ENCODE peak calls at places on chromosome X, in six cellular contexts. F, U, I, J, T and H are unnamed samples.

GRCh38 chrX:318068-318738 is 393 bp downstream of the GTPBP6 start:
- DNase-seq in I (peak), F (peak), U (peak), J (no peak), T (peak), H (peak)

GRCh38 chrX:148070504-148070877 is 89.4 kb downstream of the FMR1NB start:
- DNase-seq in T (no peak), I (no peak), U (no peak), J (no peak), F (no peak), H (no peak)

GRCh38 chrX:115898382-115899001 is 272.1 kb upstream of the AGTR2 start:
- DNase-seq in T (peak), F (peak), J (no peak), U (peak), I (no peak), H (peak)

GRCh38 chrX:81280148-81280547 is 78.2 kb downstream of the SH3BGRL start:
- DNase-seq in T (no peak), U (no peak), J (no peak), I (no peak), F (no peak), H (no peak)

GRCh38 chrX:103423955-103424640 is 47.8 kb downstream of the BEX3 start:
- DNase-seq in T (no peak), F (no peak), I (no peak), J (no peak), U (no peak), H (no peak)

GRCh38 chrX:35726176-35726575 is 72.0 kb upstream of the MAGEB16 start:
- DNase-seq in T (no peak), I (no peak), U (no peak), F (no peak), J (no peak), H (peak)

GRCh38 chrX:45230410-45230809 is 29.7 kb upstream of the DIPK2B start:
- DNase-seq in U (no peak), T (no peak), J (no peak), F (no peak), I (no peak), H (no peak)

GRCh38 chrX:139877710-139878414 is 55.0 kb downstream of the ATP11C start:
- DNase-seq in F (no peak), T (no peak), J (no peak), I (no peak), U (no peak), H (no peak)

GRCh38 chrX:131399692-131400428 is 110.8 kb upstream of the IGSF1 start:
- DNase-seq in F (no peak), I (no peak), U (no peak), T (no peak), J (no peak), H (no peak)

GRCh38 chrX:71183341-71183740 is 38.7 kb downstream of the NLGN3 start:
- DNase-seq in T (no peak), U (no peak), J (no peak), F (no peak), I (no peak), H (no peak)

GRCh38 chrX:38699603-38700110 is 101.6 kb upstream of the MID1IP1 start:
- DNase-seq in T (no peak), U (no peak), I (no peak), J (no peak), F (no peak), H (no peak)

GRCh38 chrX:9724711-9725110 is 40.9 kb downstream of the GPR143 start:
- DNase-seq in T (no peak), J (no peak), F (no peak), U (no peak), I (no peak), H (no peak)

GRCh38 chrX:40127052-40127451 is 29.3 kb upstream of the BCOR start:
- DNase-seq in U (no peak), T (no peak), J (no peak), I (no peak), F (no peak), H (no peak)

GRCh38 chrX:40131644-40132376 is 34.1 kb upstream of the BCOR start:
- DNase-seq in I (no peak), F (no peak), T (no peak), U (no peak), J (no peak), H (no peak)

GRCh38 chrX:40130207-40130606 is 32.4 kb upstream of the BCOR start:
- DNase-seq in I (peak), U (no peak), J (no peak), F (no peak), T (no peak), H (no peak)

DNA sequence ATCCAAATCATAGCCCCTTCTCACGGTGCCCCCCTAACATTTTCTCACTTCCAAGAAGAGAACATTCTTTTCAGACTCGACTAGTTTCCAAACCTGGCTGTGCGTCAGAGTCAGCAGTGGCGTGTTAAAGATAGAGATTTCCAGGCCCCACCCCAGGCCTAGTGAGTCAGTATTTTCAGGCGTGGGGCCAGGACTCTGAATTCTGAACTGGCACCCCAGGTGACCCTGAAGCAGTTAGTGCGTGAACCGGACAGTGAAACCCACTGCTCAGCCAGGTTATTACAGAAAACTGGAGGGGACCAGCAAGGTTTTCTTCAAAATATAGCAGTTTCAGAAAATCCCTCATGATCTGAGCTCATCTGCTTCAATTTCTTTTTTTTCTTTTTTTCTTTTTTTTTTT is 35.0 kb upstream of the BCOR start:
- DNase-seq in U (peak), F (peak), J (no peak), I (peak), T (peak), H (peak)
- TF ChIP-seq POLR2A in U (no peak), F (no peak), J (no peak), I (no peak), T (no peak), H (no peak)

GRCh38 chrX:15696516-15696915 is 31.9 kb upstream of the CLTRN start:
- DNase-seq in I (no peak), F (no peak), J (no peak), U (no peak), T (no peak), H (no peak)

GRCh38 chrX:15694968-15695451 is 30.4 kb upstream of the CLTRN start:
- DNase-seq in J (no peak), T (no peak), F (no peak), I (no peak), U (peak), H (peak)
- H3K27ac ChIP-seq in J (no peak), T (no peak), F (no peak), I (no peak), U (peak), H (peak)

GRCh38 chrX:49002091-49002935 is at the start of gene GRIPAP1:
- DNase-seq in I (peak), T (peak), F (peak), J (peak), U (peak), H (peak)
- TF ChIP-seq POLR2A in I (peak), T (no peak), F (peak), J (peak), U (no peak), H (peak)

DNA sequence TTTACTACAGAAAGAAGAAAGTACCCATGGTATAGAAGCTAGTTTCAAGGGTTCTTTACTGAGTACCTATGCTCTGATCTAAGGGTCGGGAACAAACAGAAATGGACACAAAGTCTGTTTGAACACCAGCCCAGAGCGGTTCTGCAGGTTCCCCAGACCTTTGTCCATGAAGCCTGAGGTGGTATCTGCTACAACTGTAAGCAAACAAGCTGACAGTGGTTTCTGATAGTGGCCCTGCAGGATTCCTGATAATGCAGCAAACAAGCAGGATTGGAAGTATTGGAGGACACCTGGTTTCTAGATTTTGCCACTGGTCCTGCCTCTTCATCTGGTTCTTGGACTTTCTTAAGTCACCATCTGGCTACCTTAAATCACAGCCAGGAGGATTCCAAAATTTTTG is 23.7 kb downstream of the SMPX start:
- DNase-seq in T (no peak), J (no peak), U (no peak), F (no peak), I (no peak), H (no peak)
- H3K27ac ChIP-seq in T (peak), J (no peak), U (no peak), F (no peak), I (no peak), H (no peak)

GRCh38 chrX:47218280-47218919 is at the start of gene CDK16:
- DNase-seq in I (peak), U (peak), T (peak), F (peak), J (no peak), H (peak)
- TF ChIP-seq POLR2A in I (peak), U (peak), T (peak), F (peak), J (peak), H (peak)